ENCODE peak calls at places on chromosomes 13 and 19, in ten cellular contexts. W is mammary epithelial cell, L is HFFc6, Y is BJ, F is IMR-90, I is progenitor cell of endocrine pancreas, K is fibroblast of the aortic adventitia, J is dorsolateral prefrontal cortex, C is left ventricle myocardium inferior, B is pancreas. Z is an unnamed sample.

GRCh38 chr13:24253520-24254150 is 55.7 kb upstream of the C1QTNF9 start:
- DNase-seq in Y (no peak), K (no peak), F (no peak), L (no peak), B (no peak), J (no peak), C (no peak), W (no peak), I (no peak), Z (no peak)

GRCh38 chr13:112605531-112605990 is 17.6 kb upstream of the TUBGCP3 start:
- DNase-seq in I (no peak), W (no peak), L (peak; percentile 76), K (no peak), C (no peak), J (no peak), F (no peak), B (no peak), Y (no peak), Z (no peak)

GRCh38 chr13:36190771-36191170 is 23.6 kb downstream of the SOHLH2 start:
- DNase-seq in Y (no peak), J (no peak), L (no peak), C (no peak), W (no peak), B (no peak), K (peak; percentile 49), F (no peak), I (no peak), Z (no peak)

GRCh38 chr13:51246005-51246404 is 23.8 kb downstream of the FAM124A start:
- DNase-seq in F (no peak), W (no peak), I (no peak), Y (no peak), L (no peak), B (no peak), K (no peak), J (no peak), C (no peak), Z (no peak)

GRCh38 chr13:48093588-48093987 is 1.3 kb downstream of the MED4 start:
- DNase-seq in B (no peak), C (no peak), I (no peak), F (no peak), W (no peak), L (no peak), K (no peak), Y (no peak), J (no peak), Z (no peak)

GRCh38 chr19:33558846-33559245 is 37.3 kb upstream of the PEPD start:
- DNase-seq in F (no peak), I (no peak), J (peak; percentile 29), L (no peak), K (no peak), B (no peak), C (no peak), W (peak; percentile 3), Y (no peak), Z (no peak)

GRCh38 chr19:42178791-42179500 is 38.5 kb downstream of the DEDD2 start:
- DNase-seq in K (no peak), W (no peak), L (no peak), B (no peak), J (no peak), I (no peak), Y (no peak), C (no peak), F (no peak), Z (no peak)

GRCh38 chr19:5143471-5144411 is 174.8 kb downstream of the KDM4B start:
- DNase-seq in W (no peak), Y (no peak), K (no peak), L (no peak), F (no peak), B (peak; percentile 10), J (peak; percentile 26), C (peak; percentile 18), I (no peak), Z (no peak)

GRCh38 chr19:55678121-55678671 is 3.2 kb downstream of the EPN1 start:
- DNase-seq in Y (no peak), I (no peak), W (no peak), L (no peak), J (no peak), F (no peak), B (no peak), K (no peak), C (peak; percentile 45), Z (no peak)
- TF ChIP-seq CTCF in Y (no peak), I (no peak), W (no peak), L (no peak), J (no peak), F (no peak), B (no peak), K (no peak), C (no peak), Z (no peak)

GRCh38 chr13:111046590-111047141 is 68.4 kb upstream of the ARHGEF7 start:
- DNase-seq in F (peak; percentile 58), L (peak; percentile 60), C (no peak), B (no peak), Y (no peak), W (no peak), J (no peak), K (peak; percentile 31), I (no peak), Z (no peak)
- TF ChIP-seq CTCF in F (peak; percentile 37), L (peak; percentile 71), C (peak; percentile 30), B (no peak), Y (peak; percentile 51), W (peak; percentile 31), J (peak; percentile 13), K (peak; percentile 51), I (no peak), Z (no peak)

GRCh38 chr13:50140742-50141659 is 125.8 kb downstream of the KCNRG start:
- DNase-seq in Y (no peak), J (no peak), B (no peak), K (no peak), L (no peak), C (no peak), W (no peak), F (no peak), I (no peak), Z (no peak)

GRCh38 chr13:50144473-50145160 is 129.4 kb downstream of the KCNRG start:
- DNase-seq in C (no peak), Y (no peak), B (no peak), I (no peak), J (no peak), W (no peak), K (peak; percentile 28), L (no peak), F (no peak), Z (no peak)

GRCh38 chr13:50136678-50137077 is 121.4 kb downstream of the KCNRG start:
- DNase-seq in Y (no peak), B (no peak), K (no peak), F (no peak), L (no peak), J (no peak), I (no peak), C (no peak), W (no peak), Z (no peak)

GRCh38 chr13:50141660-50142010 is 126.4 kb downstream of the KCNRG start:
- DNase-seq in J (no peak), Y (no peak), I (no peak), L (no peak), C (no peak), K (no peak), F (no peak), B (no peak), W (no peak), Z (no peak)

GRCh38 chr13:50140153-50140552 is 124.9 kb downstream of the KCNRG start:
- DNase-seq in B (no peak), Y (no peak), W (no peak), L (no peak), K (no peak), C (no peak), I (no peak), J (no peak), F (no peak), Z (no peak)
- TF ChIP-seq CTCF in B (no peak), Y (no peak), W (no peak), L (no peak), K (no peak), C (no peak), I (no peak), J (no peak), F (no peak), Z (no peak)

GRCh38 chr19:3369337-3370213 is 3.2 kb downstream of the NFIC start:
- DNase-seq in L (peak; percentile 65), B (no peak), J (peak; percentile 75), Y (no peak), F (peak; percentile 63), W (peak; percentile 56), I (no peak), K (no peak), C (peak; percentile 71), Z (no peak)
- TF ChIP-seq CTCF in L (peak; percentile 52), B (no peak), J (no peak), Y (peak; percentile 13), F (no peak), W (no peak), I (no peak), K (peak; percentile 26), C (peak; percentile 22), Z (no peak)

GRCh38 chr19:14505488-14506239 is 9.7 kb upstream of the GIPC1 start:
- DNase-seq in I (peak; percentile 56), L (peak; percentile 99), J (no peak), K (peak; percentile 84), B (no peak), F (peak; percentile 76), C (no peak), Y (peak; percentile 64), W (peak; percentile 93), Z (peak; percentile 54)
- TF ChIP-seq CTCF in I (peak; percentile 78), L (peak; percentile 86), J (peak; percentile 64), K (peak; percentile 87), B (peak; percentile 62), F (peak; percentile 59), C (peak; percentile 63), Y (peak; percentile 85), W (peak; percentile 93), Z (peak; percentile 70)